ENCODE peak calls at places on chromosomes 6 and 20, in five cellular contexts. F, E, Q, G and D are unnamed samples.

GRCh38 chr20:58216334-58216733 is 12.1 kb downstream of the ANKRD60 start:
- DNase-seq in G (no peak), E (no peak), F (no peak), Q (no peak), D (no peak)

GRCh38 chr6:6131492-6132109 is 124.9 kb upstream of the NRN1 start:
- DNase-seq in Q (no peak), E (no peak), G (peak), F (no peak), D (peak)

GRCh38 chr20:47273591-47274235 is 82.8 kb downstream of the ZMYND8 start:
- DNase-seq in E (no peak), Q (no peak), F (no peak), G (no peak), D (no peak)

GRCh38 chr6:7624781-7625710 is 35.0 kb downstream of the SNRNP48 start:
- DNase-seq in E (no peak), F (no peak), Q (no peak), G (no peak), D (peak)

GRCh38 chr20:7841967-7842301 is 98.3 kb downstream of the HAO1 start:
- DNase-seq in E (no peak), G (peak), Q (peak), F (peak), D (no peak)

GRCh38 chr6:1554241-1554880 is 55.4 kb upstream of the FOXC1 start:
- DNase-seq in Q (no peak), G (no peak), E (no peak), F (no peak), D (no peak)

GRCh38 chr20:38550274-38550673 is 30.7 kb upstream of the ADIG start:
- DNase-seq in Q (no peak), E (no peak), F (no peak), G (no peak), D (peak)

GRCh38 chr6:93416575-93417420 is 2.6 kb downstream of the EPHA7 start:
- DNase-seq in G (peak), F (peak), E (no peak), Q (no peak), D (no peak)

GRCh38 chr6:134145786-134146185 is 93.4 kb upstream of the SLC2A12 start:
- DNase-seq in F (no peak), E (no peak), G (no peak), Q (no peak), D (no peak)

GRCh38 chr20:1296922-1297321 is 30.8 kb downstream of the SNPH start:
- DNase-seq in Q (no peak), F (no peak), G (no peak), E (no peak), D (no peak)

GRCh38 chr6:21511891-21512550 is 81.5 kb upstream of the SOX4 start:
- DNase-seq in G (no peak), E (no peak), F (no peak), Q (no peak), D (no peak)

GRCh38 chr6:88512951-88513350 is 346.8 kb upstream of the CNR1 start:
- DNase-seq in G (no peak), E (no peak), F (no peak), Q (no peak), D (no peak)

GRCh38 chr6:130890531-130890950 is 63.3 kb downstream of the SMLR1 start:
- DNase-seq in F (no peak), Q (peak), G (no peak), E (no peak), D (no peak)

GRCh38 chr20:25273046-25273445 is 25.2 kb downstream of the PYGB start:
- DNase-seq in F (peak), G (no peak), Q (no peak), E (no peak), D (no peak)

GRCh38 chr6:11766589-11767450 is 11.8 kb downstream of the ADTRP start:
- DNase-seq in G (no peak), F (no peak), Q (peak), E (no peak), D (no peak)

GRCh38 chr20:32763202-32763999 is 1.2 kb downstream of the DNMT3B start:
- DNase-seq in Q (no peak), F (no peak), G (peak), E (no peak), D (no peak)